ENCODE peak calls at places on chromosomes 3 and 15, in four cellular contexts. One of them, this sample, is unnamed.

GRCh38 chr3:149480326-149481017 is 6.0 kb downstream of the TM4SF4 start:
- DNase-seq in dorsolateral prefrontal cortex: peak
- DNase-seq in prostate gland: peak
- DNase-seq in AG09309: peak
- DNase-seq in this sample: peak

GRCh38 chr15:40115670-40116093 is 7.0 kb upstream of the BMF start:
- DNase-seq in dorsolateral prefrontal cortex: no peak
- DNase-seq in prostate gland: no peak
- DNase-seq in AG09309: no peak
- DNase-seq in this sample: peak

GRCh38 chr3:66260431-66260830 is 39.6 kb downstream of the SLC25A26 start:
- DNase-seq in dorsolateral prefrontal cortex: no peak
- DNase-seq in AG09309: no peak
- DNase-seq in prostate gland: no peak
- DNase-seq in this sample: no peak

GRCh38 chr15:58852347-58852746 is 81.1 kb downstream of the SLTM start:
- DNase-seq in prostate gland: no peak
- DNase-seq in dorsolateral prefrontal cortex: no peak
- DNase-seq in AG09309: no peak
- DNase-seq in this sample: no peak

GRCh38 chr3:19947549-19948071 is 713 bp downstream of the RAB5A start:
- DNase-seq in prostate gland: peak
- DNase-seq in dorsolateral prefrontal cortex: peak
- DNase-seq in AG09309: no peak
- DNase-seq in this sample: peak

GRCh38 chr15:95459288-95459687 is 871.2 kb upstream of the NR2F2 start:
- DNase-seq in dorsolateral prefrontal cortex: no peak
- DNase-seq in prostate gland: no peak
- DNase-seq in AG09309: no peak
- DNase-seq in this sample: no peak

GRCh38 chr15:40844543-40844981 is 714 bp downstream of the SPINT1 start:
- DNase-seq in AG09309: no peak
- DNase-seq in dorsolateral prefrontal cortex: no peak
- DNase-seq in prostate gland: no peak
- DNase-seq in this sample: peak

GRCh38 chr3:188272481-188273372 is 118.8 kb downstream of the LPP start:
- DNase-seq in dorsolateral prefrontal cortex: no peak
- DNase-seq in prostate gland: no peak
- DNase-seq in AG09309: no peak
- DNase-seq in this sample: no peak

GRCh38 chr3:59774613-59775012 is 724.8 kb upstream of the CFAP20DC start:
- DNase-seq in dorsolateral prefrontal cortex: no peak
- DNase-seq in prostate gland: no peak
- DNase-seq in AG09309: peak
- DNase-seq in this sample: no peak

GRCh38 chr3:69585472-69585871 is 153.8 kb upstream of the MITF start:
- DNase-seq in AG09309: no peak
- DNase-seq in dorsolateral prefrontal cortex: no peak
- DNase-seq in prostate gland: no peak
- DNase-seq in this sample: no peak

GRCh38 chr3:101243285-101244211 is 76.8 kb downstream of the IMPG2 start:
- DNase-seq in AG09309: peak
- DNase-seq in prostate gland: no peak
- DNase-seq in dorsolateral prefrontal cortex: no peak
- DNase-seq in this sample: no peak

GRCh38 chr3:94285874-94286273 is 223.0 kb downstream of the NSUN3 start:
- DNase-seq in prostate gland: no peak
- DNase-seq in AG09309: no peak
- DNase-seq in dorsolateral prefrontal cortex: no peak
- DNase-seq in this sample: no peak

GRCh38 chr3:87120850-87121249 is 106.3 kb upstream of the CHMP2B start:
- DNase-seq in dorsolateral prefrontal cortex: no peak
- DNase-seq in prostate gland: no peak
- DNase-seq in AG09309: no peak
- DNase-seq in this sample: no peak

GRCh38 chr3:65971281-65972252 is 67.2 kb downstream of the MAGI1 start:
- DNase-seq in dorsolateral prefrontal cortex: no peak
- DNase-seq in prostate gland: no peak
- DNase-seq in AG09309: no peak
- DNase-seq in this sample: no peak

GRCh38 chr3:16338124-16338523 is 73.1 kb downstream of the OXNAD1 start:
- DNase-seq in AG09309: no peak
- DNase-seq in prostate gland: no peak
- DNase-seq in dorsolateral prefrontal cortex: no peak
- DNase-seq in this sample: peak

GRCh38 chr15:70503073-70503745 is 260.1 kb downstream of the UACA start:
- DNase-seq in dorsolateral prefrontal cortex: no peak
- DNase-seq in prostate gland: no peak
- DNase-seq in AG09309: no peak
- DNase-seq in this sample: no peak

GRCh38 chr3:183149915-183150825 is 12.4 kb downstream of the LAMP3 start:
- DNase-seq in dorsolateral prefrontal cortex: no peak
- DNase-seq in AG09309: no peak
- DNase-seq in prostate gland: no peak
- DNase-seq in this sample: no peak

GRCh38 chr3:58332575-58333179 is at the start of gene PXK:
- DNase-seq in dorsolateral prefrontal cortex: peak
- DNase-seq in AG09309: no peak
- DNase-seq in prostate gland: peak
- DNase-seq in this sample: peak

GRCh38 chr3:168025076-168025475 is 70.6 kb downstream of the GOLIM4 start:
- DNase-seq in dorsolateral prefrontal cortex: no peak
- DNase-seq in prostate gland: no peak
- DNase-seq in AG09309: peak
- DNase-seq in this sample: no peak

GRCh38 chr3:128800241-128801187 is 74.5 kb downstream of the RAB7A start:
- DNase-seq in dorsolateral prefrontal cortex: peak
- DNase-seq in AG09309: no peak
- DNase-seq in prostate gland: no peak
- DNase-seq in this sample: no peak

GRCh38 chr15:96290679-96291078 is 39.8 kb upstream of the NR2F2 start:
- DNase-seq in AG09309: no peak
- DNase-seq in prostate gland: no peak
- DNase-seq in dorsolateral prefrontal cortex: no peak
- DNase-seq in this sample: no peak

GRCh38 chr3:182947892-182948291 is 32.4 kb downstream of the DCUN1D1 start:
- DNase-seq in AG09309: no peak
- DNase-seq in prostate gland: no peak
- DNase-seq in dorsolateral prefrontal cortex: no peak
- DNase-seq in this sample: no peak

GRCh38 chr3:111692593-111693552 is 97.7 kb upstream of the ZBED2 start:
- DNase-seq in dorsolateral prefrontal cortex: no peak
- DNase-seq in prostate gland: no peak
- DNase-seq in AG09309: no peak
- DNase-seq in this sample: no peak

GRCh38 chr3:61360297-61360696 is 109.0 kb upstream of the FHIT start:
- DNase-seq in dorsolateral prefrontal cortex: no peak
- DNase-seq in prostate gland: no peak
- DNase-seq in AG09309: no peak
- DNase-seq in this sample: no peak

GRCh38 chr3:174333640-174334039 is 525.5 kb upstream of the NAALADL2 start:
- DNase-seq in prostate gland: peak
- DNase-seq in dorsolateral prefrontal cortex: no peak
- DNase-seq in AG09309: no peak
- DNase-seq in this sample: no peak

GRCh38 chr3:107669669-107670068 is 146.9 kb downstream of the BBX start:
- DNase-seq in AG09309: no peak
- DNase-seq in dorsolateral prefrontal cortex: no peak
- DNase-seq in prostate gland: no peak
- DNase-seq in this sample: no peak

GRCh38 chr3:134309987-134310700 is 59.5 kb upstream of the RYK start:
- DNase-seq in prostate gland: peak
- DNase-seq in dorsolateral prefrontal cortex: no peak
- DNase-seq in AG09309: no peak
- DNase-seq in this sample: no peak

GRCh38 chr3:110504401-110504800 is 567.2 kb upstream of the NECTIN3 start:
- DNase-seq in AG09309: no peak
- DNase-seq in dorsolateral prefrontal cortex: no peak
- DNase-seq in prostate gland: no peak
- DNase-seq in this sample: no peak

GRCh38 chr3:65178703-65179102 is 490.9 kb upstream of the ADAMTS9 start:
- DNase-seq in dorsolateral prefrontal cortex: no peak
- DNase-seq in AG09309: no peak
- DNase-seq in prostate gland: no peak
- DNase-seq in this sample: no peak

GRCh38 chr3:42547401-42547945 is 34.3 kb downstream of the SEC22C start:
- DNase-seq in prostate gland: peak
- DNase-seq in dorsolateral prefrontal cortex: peak
- DNase-seq in AG09309: peak
- DNase-seq in this sample: peak

GRCh38 chr3:22236490-22237271 is 485.7 kb upstream of the ZNF385D start:
- DNase-seq in AG09309: no peak
- DNase-seq in prostate gland: no peak
- DNase-seq in dorsolateral prefrontal cortex: no peak
- DNase-seq in this sample: no peak

GRCh38 chr3:46926447-46926846 is 48.9 kb downstream of the PTH1R start:
- DNase-seq in prostate gland: no peak
- DNase-seq in AG09309: no peak
- DNase-seq in dorsolateral prefrontal cortex: no peak
- DNase-seq in this sample: no peak

GRCh38 chr3:194287977-194288706 is 63.0 kb downstream of the CPN2 start:
- DNase-seq in AG09309: no peak
- DNase-seq in prostate gland: no peak
- DNase-seq in dorsolateral prefrontal cortex: no peak
- DNase-seq in this sample: no peak
- TF ChIP-seq CTCF in AG09309: no peak
- TF ChIP-seq CTCF in prostate gland: no peak
- TF ChIP-seq CTCF in dorsolateral prefrontal cortex: no peak
- TF ChIP-seq CTCF in this sample: no peak

GRCh38 chr3:56764184-56764583 is 37.6 kb downstream of the ARHGEF3 start:
- DNase-seq in prostate gland: no peak
- DNase-seq in AG09309: no peak
- DNase-seq in dorsolateral prefrontal cortex: no peak
- DNase-seq in this sample: no peak

GRCh38 chr3:56761023-56761422 is 40.7 kb downstream of the ARHGEF3 start:
- DNase-seq in AG09309: no peak
- DNase-seq in dorsolateral prefrontal cortex: no peak
- DNase-seq in prostate gland: no peak
- DNase-seq in this sample: no peak

GRCh38 chr3:56763233-56763632 is 38.5 kb downstream of the ARHGEF3 start:
- DNase-seq in dorsolateral prefrontal cortex: no peak
- DNase-seq in AG09309: no peak
- DNase-seq in prostate gland: no peak
- DNase-seq in this sample: no peak

GRCh38 chr3:56761887-56762605 is 39.7 kb downstream of the ARHGEF3 start:
- DNase-seq in dorsolateral prefrontal cortex: no peak
- DNase-seq in prostate gland: no peak
- DNase-seq in AG09309: no peak
- DNase-seq in this sample: no peak

DNA sequence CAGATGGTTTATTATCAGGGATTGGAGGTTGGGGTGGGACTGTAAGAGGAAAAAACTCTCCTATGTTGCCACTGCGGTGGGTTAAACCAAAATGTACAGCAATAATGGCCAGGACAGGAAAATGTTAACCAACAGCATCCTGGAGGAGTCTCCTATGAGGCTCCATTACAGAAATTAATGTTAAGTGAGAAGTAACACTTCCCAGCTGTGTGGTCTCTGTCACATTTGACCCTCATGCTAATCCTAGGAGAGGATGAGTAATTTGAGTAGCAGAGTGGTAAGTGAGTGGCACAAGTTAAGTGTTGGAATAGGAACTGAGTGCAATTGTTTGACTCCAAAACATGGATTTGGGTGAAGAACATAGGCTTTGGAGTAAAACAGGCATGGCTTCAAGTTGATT is 39.0 kb downstream of the ARHGEF3 start:
- DNase-seq in dorsolateral prefrontal cortex: no peak
- DNase-seq in prostate gland: no peak
- DNase-seq in AG09309: no peak
- DNase-seq in this sample: no peak
- TF ChIP-seq CTCF in dorsolateral prefrontal cortex: no peak
- TF ChIP-seq CTCF in prostate gland: no peak
- TF ChIP-seq CTCF in AG09309: no peak
- TF ChIP-seq CTCF in this sample: no peak

GRCh38 chr15:83208357-83208661 is 686 bp upstream of the HDGFL3 start:
- DNase-seq in prostate gland: no peak
- DNase-seq in AG09309: no peak
- DNase-seq in dorsolateral prefrontal cortex: no peak
- DNase-seq in this sample: no peak
- TF ChIP-seq CTCF in prostate gland: no peak
- TF ChIP-seq CTCF in AG09309: no peak
- TF ChIP-seq CTCF in dorsolateral prefrontal cortex: no peak
- TF ChIP-seq CTCF in this sample: no peak

GRCh38 chr15:74463634-74464033 is 2.7 kb upstream of the UBL7 start:
- DNase-seq in AG09309: no peak
- DNase-seq in prostate gland: no peak
- DNase-seq in dorsolateral prefrontal cortex: no peak
- DNase-seq in this sample: no peak

GRCh38 chr15:74464897-74465296 is 3.9 kb upstream of the UBL7 start:
- DNase-seq in AG09309: no peak
- DNase-seq in dorsolateral prefrontal cortex: no peak
- DNase-seq in prostate gland: no peak
- DNase-seq in this sample: no peak

GRCh38 chr15:74468341-74469032 is 7.5 kb upstream of the UBL7 start:
- DNase-seq in AG09309: no peak
- DNase-seq in prostate gland: no peak
- DNase-seq in dorsolateral prefrontal cortex: no peak
- DNase-seq in this sample: no peak

GRCh38 chr15:74464216-74464615 is 3.3 kb upstream of the UBL7 start:
- DNase-seq in prostate gland: no peak
- DNase-seq in dorsolateral prefrontal cortex: no peak
- DNase-seq in AG09309: no peak
- DNase-seq in this sample: no peak

DNA sequence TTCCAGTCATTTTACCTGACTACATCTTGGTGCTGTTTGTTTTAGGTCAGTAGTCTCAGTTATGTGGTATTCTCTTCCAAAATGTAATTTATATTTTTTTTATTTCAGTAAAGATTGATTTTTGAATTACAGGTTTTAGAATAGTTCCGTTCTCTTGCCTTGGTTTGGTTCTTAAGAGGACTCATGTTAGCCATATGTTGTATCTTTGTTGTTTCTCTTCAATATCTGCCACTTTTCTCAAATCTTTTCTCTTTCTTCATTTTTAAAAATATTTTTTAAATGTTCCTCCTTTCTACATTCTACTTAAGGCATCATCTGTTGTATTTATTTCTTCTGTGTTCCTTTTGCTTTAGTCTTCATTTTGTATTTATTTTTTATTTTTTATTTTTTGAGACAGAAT is 5.6 kb upstream of the UBL7 start:
- DNase-seq in dorsolateral prefrontal cortex: no peak
- DNase-seq in AG09309: no peak
- DNase-seq in prostate gland: no peak
- DNase-seq in this sample: no peak
- TF ChIP-seq CTCF in dorsolateral prefrontal cortex: no peak
- TF ChIP-seq CTCF in AG09309: no peak
- TF ChIP-seq CTCF in prostate gland: no peak
- TF ChIP-seq CTCF in this sample: no peak